ENCODE peak calls at places on chromosomes 16 and 17, in ten cellular contexts. One of them, this sample, is unnamed.

GRCh38 chr17:38674749-38675615 is at the start of gene EPOP:
- DNase-seq in effector memory CD8-positive, alpha-beta T cell: peak
- DNase-seq in germinal center: peak
- DNase-seq in GM06990: peak
- DNase-seq in SJSA1: peak
- DNase-seq in KG1: peak
- DNase-seq in Caki2: peak
- DNase-seq in hepatocyte: peak
- DNase-seq in activated naive CD4-positive, alpha-beta T cell treated with anti-CD3 and anti-CD28 coated beads, Interleukin-2, amount 10 ng/mL, durations not matched to agents 7 days and 5 days: peak
- DNase-seq in heart left ventricle: peak
- DNase-seq in this sample: no peak

GRCh38 chr16:65114527-65114926 is 7.3 kb downstream of the CDH11 start:
- DNase-seq in KG1: no peak
- DNase-seq in Caki2: no peak
- DNase-seq in germinal center: no peak
- DNase-seq in activated naive CD4-positive, alpha-beta T cell treated with anti-CD3 and anti-CD28 coated beads, Interleukin-2, amount 10 ng/mL, durations not matched to agents 7 days and 5 days: no peak
- DNase-seq in effector memory CD8-positive, alpha-beta T cell: no peak
- DNase-seq in heart left ventricle: no peak
- DNase-seq in GM06990: no peak
- DNase-seq in SJSA1: no peak
- DNase-seq in hepatocyte: no peak
- DNase-seq in this sample: no peak

GRCh38 chr17:50687200-50688066 is 20.3 kb downstream of the ANKRD40 start:
- DNase-seq in activated naive CD4-positive, alpha-beta T cell treated with anti-CD3 and anti-CD28 coated beads, Interleukin-2, amount 10 ng/mL, durations not matched to agents 7 days and 5 days: no peak
- DNase-seq in germinal center: no peak
- DNase-seq in GM06990: no peak
- DNase-seq in heart left ventricle: no peak
- DNase-seq in hepatocyte: peak
- DNase-seq in KG1: no peak
- DNase-seq in effector memory CD8-positive, alpha-beta T cell: no peak
- DNase-seq in Caki2: no peak
- DNase-seq in SJSA1: no peak
- DNase-seq in this sample: no peak

GRCh38 chr17:64118452-64118979 is 11.4 kb downstream of the ERN1 start:
- DNase-seq in effector memory CD8-positive, alpha-beta T cell: no peak
- DNase-seq in Caki2: no peak
- DNase-seq in hepatocyte: no peak
- DNase-seq in activated naive CD4-positive, alpha-beta T cell treated with anti-CD3 and anti-CD28 coated beads, Interleukin-2, amount 10 ng/mL, durations not matched to agents 7 days and 5 days: no peak
- DNase-seq in GM06990: no peak
- DNase-seq in germinal center: no peak
- DNase-seq in SJSA1: peak
- DNase-seq in KG1: no peak
- DNase-seq in heart left ventricle: peak
- DNase-seq in this sample: no peak

GRCh38 chr16:11393366-11393765 is 48.1 kb downstream of the RMI2 start:
- DNase-seq in effector memory CD8-positive, alpha-beta T cell: no peak
- DNase-seq in Caki2: no peak
- DNase-seq in GM06990: no peak
- DNase-seq in activated naive CD4-positive, alpha-beta T cell treated with anti-CD3 and anti-CD28 coated beads, Interleukin-2, amount 10 ng/mL, durations not matched to agents 7 days and 5 days: no peak
- DNase-seq in SJSA1: no peak
- DNase-seq in hepatocyte: peak
- DNase-seq in KG1: no peak
- DNase-seq in germinal center: no peak
- DNase-seq in heart left ventricle: no peak
- DNase-seq in this sample: no peak

GRCh38 chr17:76935331-76935730 is 67.1 kb downstream of the MGAT5B start:
- DNase-seq in activated naive CD4-positive, alpha-beta T cell treated with anti-CD3 and anti-CD28 coated beads, Interleukin-2, amount 10 ng/mL, durations not matched to agents 7 days and 5 days: no peak
- DNase-seq in SJSA1: no peak
- DNase-seq in GM06990: no peak
- DNase-seq in Caki2: no peak
- DNase-seq in hepatocyte: no peak
- DNase-seq in germinal center: no peak
- DNase-seq in heart left ventricle: no peak
- DNase-seq in KG1: no peak
- DNase-seq in effector memory CD8-positive, alpha-beta T cell: no peak
- DNase-seq in this sample: no peak

GRCh38 chr17:45345554-45346254 is 28.9 kb upstream of the MAP3K14 start:
- DNase-seq in KG1: peak
- DNase-seq in heart left ventricle: no peak
- DNase-seq in effector memory CD8-positive, alpha-beta T cell: no peak
- DNase-seq in germinal center: no peak
- DNase-seq in activated naive CD4-positive, alpha-beta T cell treated with anti-CD3 and anti-CD28 coated beads, Interleukin-2, amount 10 ng/mL, durations not matched to agents 7 days and 5 days: no peak
- DNase-seq in SJSA1: no peak
- DNase-seq in GM06990: no peak
- DNase-seq in hepatocyte: peak
- DNase-seq in Caki2: no peak
- DNase-seq in this sample: no peak

GRCh38 chr17:81097134-81097942 is 62.4 kb downstream of the BAIAP2 start:
- DNase-seq in heart left ventricle: peak
- DNase-seq in germinal center: peak
- DNase-seq in hepatocyte: peak
- DNase-seq in GM06990: peak
- DNase-seq in activated naive CD4-positive, alpha-beta T cell treated with anti-CD3 and anti-CD28 coated beads, Interleukin-2, amount 10 ng/mL, durations not matched to agents 7 days and 5 days: peak
- DNase-seq in SJSA1: peak
- DNase-seq in Caki2: peak
- DNase-seq in effector memory CD8-positive, alpha-beta T cell: peak
- DNase-seq in KG1: no peak
- DNase-seq in this sample: no peak

GRCh38 chr16:82452002-82452741 is 174.6 kb upstream of the CDH13 start:
- DNase-seq in KG1: no peak
- DNase-seq in hepatocyte: no peak
- DNase-seq in activated naive CD4-positive, alpha-beta T cell treated with anti-CD3 and anti-CD28 coated beads, Interleukin-2, amount 10 ng/mL, durations not matched to agents 7 days and 5 days: no peak
- DNase-seq in effector memory CD8-positive, alpha-beta T cell: peak
- DNase-seq in SJSA1: no peak
- DNase-seq in Caki2: peak
- DNase-seq in germinal center: no peak
- DNase-seq in heart left ventricle: no peak
- DNase-seq in GM06990: no peak
- DNase-seq in this sample: no peak

GRCh38 chr16:30335598-30336474 is 19.3 kb downstream of the CD2BP2 start:
- DNase-seq in effector memory CD8-positive, alpha-beta T cell: no peak
- DNase-seq in SJSA1: no peak
- DNase-seq in Caki2: no peak
- DNase-seq in germinal center: no peak
- DNase-seq in KG1: no peak
- DNase-seq in heart left ventricle: peak
- DNase-seq in activated naive CD4-positive, alpha-beta T cell treated with anti-CD3 and anti-CD28 coated beads, Interleukin-2, amount 10 ng/mL, durations not matched to agents 7 days and 5 days: peak
- DNase-seq in hepatocyte: peak
- DNase-seq in GM06990: no peak
- DNase-seq in this sample: peak

GRCh38 chr16:80804451-80805383 is at the start of gene CDYL2:
- DNase-seq in germinal center: peak
- DNase-seq in hepatocyte: peak
- DNase-seq in heart left ventricle: peak
- DNase-seq in activated naive CD4-positive, alpha-beta T cell treated with anti-CD3 and anti-CD28 coated beads, Interleukin-2, amount 10 ng/mL, durations not matched to agents 7 days and 5 days: peak
- DNase-seq in SJSA1: no peak
- DNase-seq in Caki2: no peak
- DNase-seq in KG1: no peak
- DNase-seq in effector memory CD8-positive, alpha-beta T cell: peak
- DNase-seq in GM06990: peak
- DNase-seq in this sample: no peak

GRCh38 chr16:59950431-59950830 is 1216.3 kb upstream of the GOT2 start:
- DNase-seq in germinal center: no peak
- DNase-seq in GM06990: no peak
- DNase-seq in KG1: no peak
- DNase-seq in heart left ventricle: no peak
- DNase-seq in hepatocyte: no peak
- DNase-seq in Caki2: no peak
- DNase-seq in effector memory CD8-positive, alpha-beta T cell: no peak
- DNase-seq in activated naive CD4-positive, alpha-beta T cell treated with anti-CD3 and anti-CD28 coated beads, Interleukin-2, amount 10 ng/mL, durations not matched to agents 7 days and 5 days: no peak
- DNase-seq in SJSA1: no peak
- DNase-seq in this sample: no peak

GRCh38 chr16:66365588-66365987 is 903 bp upstream of the CDH5 start:
- DNase-seq in activated naive CD4-positive, alpha-beta T cell treated with anti-CD3 and anti-CD28 coated beads, Interleukin-2, amount 10 ng/mL, durations not matched to agents 7 days and 5 days: no peak
- DNase-seq in Caki2: no peak
- DNase-seq in heart left ventricle: peak
- DNase-seq in effector memory CD8-positive, alpha-beta T cell: no peak
- DNase-seq in hepatocyte: no peak
- DNase-seq in GM06990: no peak
- DNase-seq in KG1: no peak
- DNase-seq in germinal center: no peak
- DNase-seq in SJSA1: no peak
- DNase-seq in this sample: no peak